ENCODE peak calls at places on chromosomes 11 and 22, in four cellular contexts. One of them, this sample, is unnamed.

GRCh38 chr11:105673089-105673488 is 63.2 kb downstream of the GRIA4 start:
- DNase-seq in pancreas: no peak
- DNase-seq in heart right ventricle: no peak
- DNase-seq in GM12864: no peak
- DNase-seq in this sample: no peak

GRCh38 chr11:69500285-69501120 is 19.0 kb downstream of the LINC01488 start:
- DNase-seq in pancreas: peak
- DNase-seq in GM12864: no peak
- DNase-seq in heart right ventricle: no peak
- DNase-seq in this sample: no peak

GRCh38 chr11:1500466-1501420 is 14.2 kb upstream of the MOB2 start:
- DNase-seq in pancreas: no peak
- DNase-seq in GM12864: no peak
- DNase-seq in heart right ventricle: no peak
- DNase-seq in this sample: no peak

GRCh38 chr11:85170184-85170583 is 457.0 kb downstream of the DLG2 start:
- DNase-seq in GM12864: no peak
- DNase-seq in heart right ventricle: no peak
- DNase-seq in pancreas: no peak
- DNase-seq in this sample: no peak

GRCh38 chr22:27815826-27816530 is 14.4 kb upstream of the MN1 start:
- DNase-seq in GM12864: no peak
- DNase-seq in pancreas: no peak
- DNase-seq in heart right ventricle: no peak
- DNase-seq in this sample: no peak

GRCh38 chr11:71336996-71337772 is 84.8 kb upstream of the SHANK2 start:
- DNase-seq in heart right ventricle: no peak
- DNase-seq in GM12864: no peak
- DNase-seq in pancreas: no peak
- DNase-seq in this sample: no peak

GRCh38 chr11:24389575-24389974 is 107.3 kb upstream of the LUZP2 start:
- DNase-seq in GM12864: no peak
- DNase-seq in heart right ventricle: no peak
- DNase-seq in pancreas: no peak
- DNase-seq in this sample: no peak

GRCh38 chr11:111878385-111878765 is 590 bp downstream of the FDXACB1 start:
- DNase-seq in heart right ventricle: no peak
- DNase-seq in GM12864: no peak
- DNase-seq in pancreas: no peak
- DNase-seq in this sample: no peak

GRCh38 chr22:43795320-43795719 is 16.8 kb downstream of the EFCAB6 start:
- DNase-seq in heart right ventricle: no peak
- DNase-seq in pancreas: no peak
- DNase-seq in GM12864: no peak
- DNase-seq in this sample: no peak

GRCh38 chr11:108069947-108070346 is 51.4 kb upstream of the ACAT1 start:
- DNase-seq in heart right ventricle: no peak
- DNase-seq in GM12864: no peak
- DNase-seq in pancreas: no peak
- DNase-seq in this sample: no peak

GRCh38 chr11:128468106-128468505 is 119.3 kb downstream of the ETS1 start:
- DNase-seq in pancreas: no peak
- DNase-seq in heart right ventricle: no peak
- DNase-seq in GM12864: no peak
- DNase-seq in this sample: no peak

GRCh38 chr22:19964701-19965386 is 23.2 kb upstream of the TXNRD2 start:
- DNase-seq in heart right ventricle: no peak
- DNase-seq in pancreas: peak
- DNase-seq in GM12864: no peak
- DNase-seq in this sample: no peak

GRCh38 chr11:29564501-29564900 is 452.3 kb downstream of the KCNA4 start:
- DNase-seq in GM12864: no peak
- DNase-seq in pancreas: no peak
- DNase-seq in heart right ventricle: no peak
- DNase-seq in this sample: no peak

GRCh38 chr11:13168281-13168680 is 109.3 kb upstream of the BMAL1 start:
- DNase-seq in GM12864: no peak
- DNase-seq in pancreas: no peak
- DNase-seq in heart right ventricle: no peak
- DNase-seq in this sample: no peak

GRCh38 chr11:69354545-69354897 is 60.6 kb downstream of the MYEOV start:
- DNase-seq in pancreas: no peak
- DNase-seq in GM12864: no peak
- DNase-seq in heart right ventricle: no peak
- DNase-seq in this sample: no peak

GRCh38 chr22:30216710-30217109 is 29.8 kb downstream of the LIF start:
- DNase-seq in heart right ventricle: no peak
- DNase-seq in GM12864: no peak
- DNase-seq in pancreas: no peak
- DNase-seq in this sample: no peak

GRCh38 chr22:37635157-37635556 is 4.3 kb upstream of the SH3BP1 start:
- DNase-seq in heart right ventricle: no peak
- DNase-seq in GM12864: no peak
- DNase-seq in pancreas: no peak
- DNase-seq in this sample: no peak

GRCh38 chr22:37633693-37634504 is 5.6 kb upstream of the SH3BP1 start:
- DNase-seq in pancreas: no peak
- DNase-seq in heart right ventricle: peak
- DNase-seq in GM12864: peak
- DNase-seq in this sample: peak

GRCh38 chr22:37633082-37633692 is 6.3 kb upstream of the SH3BP1 start:
- DNase-seq in heart right ventricle: no peak
- DNase-seq in GM12864: peak
- DNase-seq in pancreas: no peak
- DNase-seq in this sample: peak

GRCh38 chr22:37636186-37636948 is 3.1 kb upstream of the SH3BP1 start:
- DNase-seq in GM12864: no peak
- DNase-seq in pancreas: no peak
- DNase-seq in heart right ventricle: no peak
- DNase-seq in this sample: no peak

DNA sequence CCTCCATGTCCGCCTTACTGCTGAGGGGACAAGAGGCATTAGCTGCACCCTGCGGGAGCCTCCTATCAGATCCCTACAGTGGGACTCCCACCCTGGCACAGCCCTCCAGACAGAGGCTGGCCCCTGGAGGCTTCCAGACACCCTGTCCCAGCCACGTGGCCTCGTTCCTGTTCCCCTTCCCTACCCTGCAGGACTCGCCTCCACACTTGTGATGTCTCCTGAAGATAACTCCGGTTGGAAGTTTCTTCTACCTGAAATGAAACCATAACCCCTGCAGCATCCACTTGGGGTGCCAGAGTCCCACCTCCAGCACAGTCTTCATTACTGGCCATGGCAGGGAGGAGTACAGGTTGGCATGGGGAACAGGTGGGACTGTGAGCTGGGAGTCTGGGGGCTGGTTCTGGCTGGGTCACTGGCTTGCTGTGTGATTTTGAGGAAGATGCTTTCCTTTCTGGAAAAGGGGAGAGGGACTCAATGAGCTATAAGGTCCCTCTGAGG is 4.9 kb upstream of the SH3BP1 start:
- DNase-seq in pancreas: no peak
- DNase-seq in GM12864: no peak
- DNase-seq in heart right ventricle: peak
- DNase-seq in this sample: no peak
- TF ChIP-seq CTCF in pancreas: no peak
- TF ChIP-seq CTCF in GM12864: peak
- TF ChIP-seq CTCF in heart right ventricle: no peak
- TF ChIP-seq CTCF in this sample: no peak

GRCh38 chr22:25334091-25334490 is 114.7 kb downstream of the CRYBB2 start:
- DNase-seq in heart right ventricle: peak
- DNase-seq in GM12864: no peak
- DNase-seq in pancreas: no peak
- DNase-seq in this sample: peak
- TF ChIP-seq CTCF in heart right ventricle: peak
- TF ChIP-seq CTCF in GM12864: peak
- TF ChIP-seq CTCF in pancreas: no peak
- TF ChIP-seq CTCF in this sample: no peak

GRCh38 chr11:72589802-72590761 is 84.1 kb downstream of the PDE2A start:
- DNase-seq in pancreas: peak
- DNase-seq in GM12864: no peak
- DNase-seq in heart right ventricle: peak
- DNase-seq in this sample: peak
- TF ChIP-seq CTCF in pancreas: peak
- TF ChIP-seq CTCF in GM12864: peak
- TF ChIP-seq CTCF in heart right ventricle: peak
- TF ChIP-seq CTCF in this sample: no peak

DNA sequence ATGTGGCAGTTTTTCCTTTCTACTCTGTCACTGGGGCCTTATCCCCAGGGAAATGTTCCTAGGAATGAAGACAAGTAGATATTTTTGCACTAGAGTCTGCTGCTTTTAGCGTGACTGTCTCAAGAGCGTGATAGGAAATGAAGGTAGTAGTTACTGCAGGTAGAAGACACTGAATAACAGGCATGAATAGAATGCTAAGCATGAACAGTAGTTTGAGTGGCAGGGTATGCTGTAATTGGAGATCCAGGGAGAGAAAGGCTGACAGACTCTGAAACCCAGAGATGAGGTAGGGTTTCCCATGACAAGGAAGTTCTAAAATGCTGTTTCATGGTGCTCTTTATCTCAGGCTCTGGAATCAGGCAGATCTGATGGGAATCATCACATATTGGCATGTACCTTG is 475.2 kb downstream of the NELL1 start:
- DNase-seq in pancreas: no peak
- DNase-seq in heart right ventricle: no peak
- DNase-seq in GM12864: no peak
- DNase-seq in this sample: no peak
- TF ChIP-seq CTCF in pancreas: no peak
- TF ChIP-seq CTCF in heart right ventricle: no peak
- TF ChIP-seq CTCF in GM12864: no peak
- TF ChIP-seq CTCF in this sample: no peak

GRCh38 chr11:32705309-32706033 is 89.0 kb downstream of the CCDC73 start:
- DNase-seq in pancreas: peak
- DNase-seq in GM12864: no peak
- DNase-seq in heart right ventricle: no peak
- DNase-seq in this sample: no peak
- TF ChIP-seq CTCF in pancreas: no peak
- TF ChIP-seq CTCF in GM12864: no peak
- TF ChIP-seq CTCF in heart right ventricle: no peak
- TF ChIP-seq CTCF in this sample: no peak

DNA sequence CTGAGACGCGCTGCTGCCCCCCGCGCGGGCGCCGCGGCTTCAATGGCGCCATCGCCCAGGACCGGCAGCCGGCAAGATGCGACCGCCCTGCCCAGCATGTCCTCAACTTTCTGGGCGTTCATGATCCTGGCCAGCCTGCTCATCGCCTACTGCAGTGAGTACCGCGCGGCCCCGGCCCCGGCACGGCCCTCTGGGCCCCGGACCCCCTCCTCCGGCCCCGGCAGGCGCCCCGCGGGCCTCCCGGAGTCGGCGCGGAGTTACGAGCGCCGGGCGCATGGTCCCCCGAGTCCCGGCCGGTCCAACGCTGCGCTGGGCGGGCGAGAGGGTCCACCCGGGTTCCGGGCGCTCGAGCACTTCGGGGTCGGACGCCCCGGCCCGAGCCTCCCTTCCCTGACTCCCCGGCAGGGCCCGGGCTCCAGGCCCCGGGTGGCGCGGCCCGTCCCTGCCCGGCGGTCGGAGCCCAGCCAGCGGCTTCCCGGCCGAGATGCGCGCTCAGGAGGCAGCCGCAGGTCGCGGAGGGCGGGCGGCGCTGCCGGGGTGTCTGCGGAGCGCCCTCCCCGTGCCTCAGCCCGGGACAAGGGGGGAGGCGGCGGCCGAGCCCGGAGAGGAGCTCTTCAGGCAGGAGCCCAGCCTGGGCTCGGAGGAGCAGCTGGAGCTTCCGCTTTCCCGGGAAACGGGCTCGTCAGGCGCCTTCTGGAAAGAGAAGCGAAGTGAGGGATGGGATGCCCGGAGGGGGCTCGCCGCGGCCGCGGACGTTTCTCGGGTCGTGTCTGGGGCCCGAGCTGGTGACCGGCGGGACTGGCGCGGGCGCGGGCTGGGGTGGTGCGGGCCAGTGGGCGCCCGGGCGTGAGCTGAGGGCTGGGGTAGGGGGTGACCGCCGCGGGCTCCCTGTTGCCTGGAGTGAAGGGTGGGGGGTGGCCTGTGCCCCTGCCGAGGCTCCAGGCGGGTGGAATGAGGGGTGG is 1337.8 kb downstream of the BRD1 start:
- DNase-seq in pancreas: peak
- DNase-seq in GM12864: no peak
- DNase-seq in heart right ventricle: no peak
- DNase-seq in this sample: no peak
- TF ChIP-seq CTCF in pancreas: no peak
- TF ChIP-seq CTCF in GM12864: no peak
- TF ChIP-seq CTCF in heart right ventricle: no peak
- TF ChIP-seq CTCF in this sample: no peak

DNA sequence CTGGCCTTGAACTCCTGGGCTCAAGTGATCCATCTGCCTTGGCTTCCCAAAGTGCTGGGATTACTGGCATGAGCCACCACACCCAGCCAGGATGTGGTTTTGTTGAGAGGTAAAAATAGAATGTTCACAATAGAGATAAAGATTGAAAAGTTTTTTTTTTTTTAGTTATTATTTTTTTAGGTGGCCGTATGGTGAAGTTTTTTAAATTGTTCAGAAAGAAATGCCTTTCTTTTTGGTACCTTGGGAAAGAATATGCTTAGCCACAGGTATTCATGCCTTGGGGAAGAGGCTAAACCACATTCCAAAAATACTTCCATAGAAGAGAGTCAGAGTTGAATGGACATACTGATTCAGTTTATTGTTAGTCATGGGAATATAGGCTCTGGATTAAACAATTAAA is 143.4 kb downstream of the C11orf91 start:
- DNase-seq in GM12864: no peak
- DNase-seq in heart right ventricle: no peak
- DNase-seq in pancreas: no peak
- DNase-seq in this sample: no peak
- TF ChIP-seq CTCF in GM12864: no peak
- TF ChIP-seq CTCF in heart right ventricle: no peak
- TF ChIP-seq CTCF in pancreas: no peak
- TF ChIP-seq CTCF in this sample: no peak

This sample was measured in activated B cell treated with CpG ODN at 0.5 μM for 24 hours.